ENCODE peak calls at places on chromosomes 3 and 15, in five cellular contexts. M is thoracic aorta, U is psoas muscle, F is colonic mucosa, Z is brain microvascular endothelial cell. R is an unnamed sample.

GRCh38 chr3:113167929-113168771 is 43.2 kb upstream of the BOC start:
- DNase-seq in M (no peak), U (no peak), F (no peak), Z (no peak), R (no peak)

GRCh38 chr15:40891810-40892448 is 2.3 kb upstream of the VPS18 start:
- DNase-seq in M (no peak), U (no peak), F (peak; percentile 76), Z (peak; percentile 40), R (peak; percentile 59)

GRCh38 chr3:94568041-94568440 is 505.2 kb downstream of the NSUN3 start:
- DNase-seq in M (no peak), U (no peak), F (no peak), Z (no peak), R (no peak)

GRCh38 chr3:138009476-138010272 is at the start of gene CLDN18:
- DNase-seq in M (no peak), U (no peak), F (no peak), Z (no peak), R (no peak)

GRCh38 chr3:72319202-72320095 is 528.8 kb downstream of the SHQ1 start:
- DNase-seq in M (no peak), U (no peak), F (no peak), Z (peak; percentile 44), R (no peak)

GRCh38 chr3:30597131-30597768 is 9.2 kb upstream of the TGFBR2 start:
- DNase-seq in M (no peak), U (no peak), F (no peak), Z (peak; percentile 45), R (peak; percentile 69)

GRCh38 chr15:90221251-90221900 is 12.4 kb downstream of the CIB1 start:
- DNase-seq in M (peak; percentile 50), U (peak; percentile 63), F (peak; percentile 81), Z (peak; percentile 71), R (peak; percentile 48)

GRCh38 chr3:174356596-174356995 is 502.5 kb upstream of the NAALADL2 start:
- DNase-seq in M (no peak), U (no peak), F (no peak), Z (no peak), R (no peak)

GRCh38 chr3:30502051-30502741 is 104.2 kb upstream of the TGFBR2 start:
- DNase-seq in M (no peak), U (no peak), F (no peak), Z (no peak), R (no peak)

GRCh38 chr15:29887719-29888118 is 65.5 kb upstream of the TJP1 start:
- DNase-seq in M (no peak), U (no peak), F (no peak), Z (no peak), R (no peak)

GRCh38 chr3:157066335-157067071 is 93.4 kb downstream of the CCNL1 start:
- DNase-seq in M (no peak), U (no peak), F (no peak), Z (no peak), R (no peak)

DNA sequence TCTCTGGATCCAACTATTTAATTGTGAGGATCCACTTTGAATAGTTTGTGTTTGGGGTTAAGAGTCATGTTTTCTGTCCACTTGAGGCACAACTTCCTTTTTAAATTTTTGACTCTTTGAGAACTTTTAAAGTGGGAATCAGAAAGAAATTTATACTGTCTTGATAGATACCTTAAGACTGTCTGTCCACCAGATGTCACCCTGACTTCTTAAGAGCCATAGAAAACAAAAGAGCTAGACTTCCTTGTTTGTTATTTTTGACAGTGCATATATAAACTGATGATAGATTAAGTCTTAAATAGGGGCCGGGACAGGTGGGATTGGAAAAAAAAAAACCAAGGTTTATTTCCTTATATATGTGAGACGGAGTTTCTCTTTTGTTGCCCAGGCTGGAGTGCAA is 52.1 kb upstream of the WDR72 start:
- DNase-seq in M (no peak), U (no peak), F (no peak), Z (no peak), R (no peak)
- TF ChIP-seq CTCF in M (peak; percentile 19), U (no peak), F (peak; percentile 36), Z (no peak), R (no peak)

GRCh38 chr3:81434171-81434570 is 327.3 kb downstream of the GBE1 start:
- DNase-seq in M (no peak), U (no peak), F (no peak), Z (no peak), R (no peak)
- H3K27ac ChIP-seq in M (no peak overlapping the region), U (no peak overlapping the region), F (no peak overlapping the region), Z (no peak overlapping the region), R (no peak overlapping the region)

GRCh38 chr3:195738274-195739044 is 17.7 kb downstream of the MUC20 start:
- DNase-seq in M (no peak), U (no peak), F (no peak), Z (no peak), R (no peak)
- TF ChIP-seq CTCF in M (no peak), U (no peak), F (no peak), Z (no peak), R (no peak)

GRCh38 chr3:52177701-52178042 is 20.3 kb upstream of the ALAS1 start:
- DNase-seq in M (no peak), U (no peak), F (no peak), Z (no peak), R (no peak)
- H3K27ac ChIP-seq in M (no peak overlapping the region), U (no peak overlapping the region), F (no peak overlapping the region), Z (no peak overlapping the region), R (peak overlapping the region; percentile 6)

GRCh38 chr3:186512570-186513302 is 31.4 kb downstream of the CRYGS start:
- DNase-seq in M (no peak), U (no peak), F (no peak), Z (no peak), R (no peak)

GRCh38 chr3:186515115-186515514 is 29.1 kb downstream of the CRYGS start:
- DNase-seq in M (no peak), U (no peak), F (no peak), Z (no peak), R (no peak)

GRCh38 chr3:186516645-186517044 is 27.5 kb downstream of the CRYGS start:
- DNase-seq in M (no peak), U (no peak), F (no peak), Z (no peak), R (no peak)

GRCh38 chr3:186511702-186512101 is 32.5 kb downstream of the CRYGS start:
- DNase-seq in M (no peak), U (no peak), F (no peak), Z (no peak), R (no peak)

GRCh38 chr3:186514296-186515002 is 29.7 kb downstream of the CRYGS start:
- DNase-seq in M (no peak), U (no peak), F (no peak), Z (no peak), R (no peak)
- TF ChIP-seq CTCF in M (peak; percentile 29), U (no peak), F (peak; percentile 49), Z (peak; percentile 62), R (peak; percentile 7)

GRCh38 chr3:99505200-99505599 is 133.2 kb upstream of the COL8A1 start:
- DNase-seq in M (no peak), U (no peak), F (no peak), Z (no peak), R (no peak)
- H3K27ac ChIP-seq in M (peak overlapping the region; percentile 20), U (no peak overlapping the region), F (no peak overlapping the region), Z (peak overlapping the region; percentile 95), R (no peak overlapping the region)

GRCh38 chr15:56032366-56032765 is 39.0 kb upstream of the NEDD4 start:
- DNase-seq in M (no peak), U (no peak), F (no peak), Z (no peak), R (no peak)
- TF ChIP-seq CTCF in M (no peak), U (no peak), F (no peak), Z (no peak), R (no peak)

GRCh38 chr3:109177888-109178287 is 41.4 kb downstream of the C3orf85 start:
- DNase-seq in M (no peak), U (no peak), F (no peak), Z (no peak), R (no peak)

GRCh38 chr3:109175411-109175810 is 38.9 kb downstream of the C3orf85 start:
- DNase-seq in M (no peak), U (no peak), F (no peak), Z (no peak), R (no peak)

GRCh38 chr3:109176726-109177125 is 40.2 kb downstream of the C3orf85 start:
- DNase-seq in M (no peak), U (no peak), F (no peak), Z (no peak), R (no peak)

DNA sequence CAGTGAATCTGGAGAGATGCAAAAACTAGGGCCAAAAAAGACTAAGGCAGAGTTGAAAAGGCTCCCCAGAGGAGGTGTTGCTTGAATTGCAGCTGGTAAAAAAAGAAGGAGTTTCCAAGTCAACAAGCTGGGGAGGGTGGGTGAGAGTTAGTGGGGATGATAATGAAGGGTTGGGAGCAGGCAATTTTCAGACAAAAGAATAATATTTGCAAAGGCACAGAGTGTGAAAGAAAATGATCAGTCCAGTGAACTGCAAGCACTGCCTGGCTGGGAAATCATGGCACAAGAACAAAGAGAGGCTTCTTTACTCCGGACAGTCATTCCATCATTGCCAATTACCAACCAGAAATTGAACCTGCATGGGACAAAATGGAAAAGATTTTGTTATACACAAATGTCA is 42.2 kb downstream of the C3orf85 start:
- DNase-seq in M (no peak), U (no peak), F (no peak), Z (no peak), R (no peak)
- H3K27ac ChIP-seq in M (no peak overlapping the region), U (no peak overlapping the region), F (no peak overlapping the region), Z (no peak overlapping the region), R (no peak overlapping the region)

DNA sequence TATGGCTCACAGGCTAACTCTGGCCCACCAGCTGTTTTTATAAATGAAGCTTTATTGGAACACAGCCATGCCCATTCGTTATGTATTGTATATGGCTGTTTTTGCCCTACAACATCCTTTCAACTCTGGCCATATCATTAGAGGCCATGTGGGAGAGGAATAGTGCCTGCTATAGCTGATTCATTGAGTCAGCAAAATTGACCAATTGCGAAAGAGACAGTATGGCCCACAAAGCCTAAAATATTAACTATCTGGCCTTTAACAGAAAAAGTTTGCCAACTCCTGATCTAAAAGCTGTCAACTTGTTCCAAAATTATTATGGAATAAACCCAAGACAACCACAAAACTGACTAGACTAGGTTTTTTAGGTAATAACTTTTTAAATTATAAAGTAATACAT is 1.4 kb downstream of the NR1I2 start:
- DNase-seq in M (no peak), U (no peak), F (no peak), Z (no peak), R (no peak)
- TF ChIP-seq CTCF in M (no peak), U (no peak), F (no peak), Z (no peak), R (no peak)

GRCh38 chr3:126209741-126210140 is 29.4 kb upstream of the ALDH1L1 start:
- DNase-seq in M (no peak), U (no peak), F (no peak), Z (no peak), R (no peak)

GRCh38 chr3:126213376-126214044 is 33.1 kb upstream of the ALDH1L1 start:
- DNase-seq in M (no peak), U (no peak), F (no peak), Z (no peak), R (no peak)

GRCh38 chr3:126212629-126213375 is 32.4 kb upstream of the ALDH1L1 start:
- DNase-seq in M (no peak), U (peak; percentile 50), F (no peak), Z (no peak), R (peak; percentile 31)

GRCh38 chr3:126212250-126212628 is 31.9 kb upstream of the ALDH1L1 start:
- DNase-seq in M (no peak), U (no peak), F (no peak), Z (no peak), R (no peak)

DNA sequence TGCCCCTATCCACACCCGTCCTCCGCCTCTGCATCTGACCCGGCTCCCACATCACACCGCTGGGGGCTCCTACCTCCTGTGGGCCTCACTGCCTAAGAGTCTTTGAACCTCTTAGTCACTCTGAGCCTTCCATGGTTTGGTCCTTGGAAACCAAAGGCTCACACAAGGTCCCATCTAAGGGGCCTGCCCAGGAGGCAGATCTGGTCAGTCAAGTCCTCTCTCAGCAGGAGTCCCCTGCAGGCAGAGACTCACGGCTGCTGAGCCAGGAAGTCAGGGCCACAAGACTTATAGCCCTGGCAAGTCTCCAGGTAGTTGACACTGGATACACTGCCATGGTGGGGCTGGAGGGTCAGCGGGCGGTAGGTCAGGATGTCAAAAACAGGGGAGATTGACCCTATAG is 31.2 kb upstream of the ALDH1L1 start:
- DNase-seq in M (no peak), U (no peak), F (no peak), Z (no peak), R (no peak)
- H3K27ac ChIP-seq in M (peak overlapping the region; percentile 91), U (no peak overlapping the region), F (no peak overlapping the region), Z (no peak overlapping the region), R (no peak overlapping the region)

R was measured in RWPE1.